ENCODE peak calls at places on chromosomes 6 and 20, in five cellular contexts. T is keratinocyte, O is breast epithelium, A is AG04450, J is psoas muscle. Z is an unnamed sample.

GRCh38 chr20:23331450-23331849 is 19.1 kb upstream of the NXT1 start:
- DNase-seq in A (no peak), O (no peak), J (no peak), T (no peak), Z (no peak)

GRCh38 chr20:48959902-48960550 is 38.5 kb downstream of the ARFGEF2 start:
- DNase-seq in J (no peak), T (no peak), A (no peak), O (no peak), Z (no peak)

GRCh38 chr6:156901309-156902019 is 124.3 kb downstream of the ARID1B start:
- DNase-seq in J (no peak), T (no peak), O (no peak), A (no peak), Z (no peak)

GRCh38 chr6:21507811-21508210 is 85.7 kb upstream of the SOX4 start:
- DNase-seq in J (no peak), T (no peak), O (no peak), A (no peak), Z (no peak)

GRCh38 chr6:130190701-130191375 is 31.9 kb downstream of the SAMD3 start:
- DNase-seq in A (no peak), O (no peak), J (no peak), T (no peak), Z (no peak)

GRCh38 chr6:98343797-98344196 is 490.6 kb upstream of the POU3F2 start:
- DNase-seq in O (no peak), J (no peak), T (no peak), A (no peak), Z (no peak)

GRCh38 chr20:18287546-18287914 is 797 bp upstream of the ZNF133 start:
- DNase-seq in T (no peak), O (no peak), J (no peak), A (no peak), Z (no peak)

GRCh38 chr20:11982289-11982957 is 64.7 kb downstream of the BTBD3 start:
- DNase-seq in J (no peak), T (no peak), A (no peak), O (no peak), Z (no peak)

GRCh38 chr6:101113468-101114260 is 232.5 kb upstream of the ASCC3 start:
- DNase-seq in O (no peak), T (no peak), A (no peak), J (no peak), Z (no peak)

GRCh38 chr6:85792278-85792677 is 149.6 kb upstream of the SYNCRIP start:
- DNase-seq in T (no peak), A (no peak), J (no peak), O (no peak), Z (no peak)

GRCh38 chr6:128882560-128882959 is 378 bp upstream of the LAMA2 start:
- DNase-seq in O (no peak), T (no peak), A (no peak), J (no peak), Z (no peak)

GRCh38 chr20:62485062-62485700 is 9.4 kb upstream of the GATA5 start:
- DNase-seq in J (no peak), O (no peak), T (no peak), A (no peak), Z (no peak)

GRCh38 chr6:147170269-147170668 is 33.9 kb upstream of the STXBP5 start:
- DNase-seq in A (peak; percentile 82), J (no peak), T (no peak), O (no peak), Z (peak; percentile 89)

GRCh38 chr6:3531481-3531880 is 74.6 kb upstream of the SLC22A23 start:
- DNase-seq in A (no peak), T (no peak), J (no peak), O (no peak), Z (no peak)

GRCh38 chr6:27575594-27576361 is 102.9 kb upstream of the ZNF184 start:
- DNase-seq in T (no peak), O (no peak), J (no peak), A (no peak), Z (no peak)

GRCh38 chr6:35852994-35853393 is 47.8 kb downstream of the LHFPL5 start:
- DNase-seq in T (no peak), J (no peak), O (no peak), A (no peak), Z (no peak)

GRCh38 chr20:4171538-4172116 is 156.3 kb upstream of the RNF24 start:
- DNase-seq in A (no peak), O (no peak), J (no peak), T (no peak), Z (no peak)

GRCh38 chr6:147448212-147448611 is 60.3 kb upstream of the SAMD5 start:
- DNase-seq in O (peak; percentile 18), T (no peak), A (no peak), J (no peak), Z (no peak)

GRCh38 chr6:33850294-33850693 is 46.5 kb upstream of the MLN start:
- DNase-seq in A (no peak), J (no peak), T (no peak), O (no peak), Z (no peak)

DNA sequence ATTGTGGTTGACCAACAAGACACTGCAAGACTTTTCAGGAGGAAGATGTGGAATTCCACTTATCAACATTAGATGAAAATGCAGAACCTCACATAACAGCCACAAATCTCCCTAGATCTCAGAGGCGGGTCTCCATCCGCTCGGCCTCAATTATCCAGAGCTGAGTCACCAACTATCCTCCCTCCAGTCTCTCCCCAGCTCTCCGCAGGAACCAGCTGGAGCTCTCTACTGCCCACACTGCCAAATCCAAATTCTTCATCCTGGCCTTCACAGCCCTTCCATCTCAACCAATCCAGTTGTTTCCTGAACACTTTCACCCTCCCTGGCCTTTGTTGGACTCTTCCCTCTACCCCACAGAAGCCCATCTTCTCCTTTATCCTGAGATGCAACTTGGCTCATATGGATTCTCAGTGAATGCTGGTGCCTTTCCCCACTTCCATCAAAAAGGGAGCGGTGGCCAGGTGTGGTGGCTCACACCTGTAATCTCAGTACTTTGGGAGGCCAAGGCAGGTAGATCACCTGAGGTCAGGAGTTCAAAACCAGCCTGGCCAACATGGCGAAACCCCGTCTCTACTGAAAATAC is 3.5 kb upstream of the TGIF2 start:
- DNase-seq in A (no peak), J (no peak), T (no peak), O (no peak), Z (no peak)
- H3K4me3 ChIP-seq in A (no peak overlapping the region), J (no peak overlapping the region), T (no peak overlapping the region), O (no peak overlapping the region), Z (no peak overlapping the region)

GRCh38 chr20:46568570-46569129 is 18.2 kb upstream of the OCSTAMP start:
- DNase-seq in T (no peak), O (peak; percentile 74), A (no peak), J (peak; percentile 78), Z (peak; percentile 2)
- TF ChIP-seq CTCF in T (no peak), O (no peak), A (no peak), J (no peak), Z (no peak)

GRCh38 chr20:15905661-15906060 is 667.6 kb downstream of the KIF16B start:
- DNase-seq in T (no peak), A (no peak), O (no peak), J (no peak), Z (no peak)
- H3K4me3 ChIP-seq in T (no peak overlapping the region), A (no peak overlapping the region), O (no peak overlapping the region), J (no peak overlapping the region), Z (no peak overlapping the region)

GRCh38 chr6:140105857-140106256 is 731.4 kb upstream of the CITED2 start:
- DNase-seq in J (no peak), O (no peak), T (no peak), A (no peak), Z (no peak)
- TF ChIP-seq CTCF in J (peak; percentile 18), O (no peak), T (peak; percentile 48), A (peak; percentile 39), Z (no peak)

DNA sequence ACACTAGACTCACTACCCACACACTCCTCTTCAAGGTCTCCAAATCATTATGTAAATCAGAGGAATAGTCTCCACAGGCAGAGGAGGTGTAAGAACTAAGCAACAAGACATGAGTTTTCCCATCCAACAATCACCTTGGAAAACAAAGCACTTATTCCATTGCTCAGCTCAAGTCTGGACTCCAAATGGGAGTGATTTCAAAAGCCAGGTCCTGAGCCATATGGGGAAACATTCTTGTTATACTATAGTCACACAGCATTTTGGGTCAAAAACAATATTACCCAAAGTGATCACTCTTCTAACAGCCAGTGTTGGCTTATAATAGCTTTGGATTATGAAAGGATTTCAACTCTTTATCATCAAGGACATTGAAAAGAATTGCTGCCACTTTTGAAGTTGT is 3.6 kb upstream of the PRPH2 start:
- DNase-seq in A (no peak), J (no peak), O (no peak), T (no peak), Z (no peak)
- H3K4me3 ChIP-seq in A (peak overlapping the region; percentile 40), J (peak overlapping the region; percentile 75), O (no peak overlapping the region), T (no peak overlapping the region), Z (no peak overlapping the region)